ENCODE peak calls at places on chromosomes 6 and 20, in ten cellular contexts. One of them, this sample, is unnamed.

GRCh38 chr20:63967330-63968135 is 2.2 kb downstream of the ZNF512B start:
- DNase-seq in pancreas: no peak
- DNase-seq in occipital lobe: no peak
- DNase-seq in CD4-positive, alpha-beta T cell: no peak
- DNase-seq in AG08396: no peak
- DNase-seq in Right ventricle myocardium superior: peak
- DNase-seq in activated CD4-positive, alpha-beta T cell treated with anti-CD3 and anti-CD28 coated beads for 1 hour: no peak
- DNase-seq in iris pigment epithelial cell: no peak
- DNase-seq in stimulated activated CD4-positive, alpha-beta T cell treated with anti-CD3 and anti-CD28 coated beads, Interleukin-4, amount 100 ng/mL, for 48 hours: no peak
- DNase-seq in KBM-7: no peak
- DNase-seq in this sample: no peak

GRCh38 chr6:154653853-154654252 is 79.4 kb upstream of the SCAF8 start:
- DNase-seq in pancreas: no peak
- DNase-seq in occipital lobe: no peak
- DNase-seq in CD4-positive, alpha-beta T cell: no peak
- DNase-seq in AG08396: peak
- DNase-seq in Right ventricle myocardium superior: no peak
- DNase-seq in activated CD4-positive, alpha-beta T cell treated with anti-CD3 and anti-CD28 coated beads for 1 hour: no peak
- DNase-seq in iris pigment epithelial cell: peak
- DNase-seq in stimulated activated CD4-positive, alpha-beta T cell treated with anti-CD3 and anti-CD28 coated beads, Interleukin-4, amount 100 ng/mL, for 48 hours: no peak
- DNase-seq in KBM-7: no peak
- DNase-seq in this sample: no peak

GRCh38 chr6:39104528-39104927 is 10.5 kb downstream of the SAYSD1 start:
- DNase-seq in pancreas: no peak
- DNase-seq in occipital lobe: no peak
- DNase-seq in CD4-positive, alpha-beta T cell: no peak
- DNase-seq in AG08396: no peak
- DNase-seq in Right ventricle myocardium superior: no peak
- DNase-seq in activated CD4-positive, alpha-beta T cell treated with anti-CD3 and anti-CD28 coated beads for 1 hour: no peak
- DNase-seq in iris pigment epithelial cell: no peak
- DNase-seq in stimulated activated CD4-positive, alpha-beta T cell treated with anti-CD3 and anti-CD28 coated beads, Interleukin-4, amount 100 ng/mL, for 48 hours: no peak
- DNase-seq in KBM-7: no peak
- DNase-seq in this sample: no peak

GRCh38 chr6:154615483-154616025 is 105.1 kb upstream of the CNKSR3 start:
- DNase-seq in pancreas: peak
- DNase-seq in occipital lobe: peak
- DNase-seq in CD4-positive, alpha-beta T cell: no peak
- DNase-seq in AG08396: peak
- DNase-seq in Right ventricle myocardium superior: peak
- DNase-seq in activated CD4-positive, alpha-beta T cell treated with anti-CD3 and anti-CD28 coated beads for 1 hour: no peak
- DNase-seq in iris pigment epithelial cell: peak
- DNase-seq in stimulated activated CD4-positive, alpha-beta T cell treated with anti-CD3 and anti-CD28 coated beads, Interleukin-4, amount 100 ng/mL, for 48 hours: no peak
- DNase-seq in KBM-7: peak
- DNase-seq in this sample: peak

GRCh38 chr20:5531318-5532081 is 214.7 kb upstream of the PROKR2 start:
- DNase-seq in pancreas: no peak
- DNase-seq in occipital lobe: no peak
- DNase-seq in CD4-positive, alpha-beta T cell: no peak
- DNase-seq in AG08396: no peak
- DNase-seq in Right ventricle myocardium superior: no peak
- DNase-seq in activated CD4-positive, alpha-beta T cell treated with anti-CD3 and anti-CD28 coated beads for 1 hour: no peak
- DNase-seq in iris pigment epithelial cell: peak
- DNase-seq in stimulated activated CD4-positive, alpha-beta T cell treated with anti-CD3 and anti-CD28 coated beads, Interleukin-4, amount 100 ng/mL, for 48 hours: no peak
- DNase-seq in KBM-7: peak
- DNase-seq in this sample: no peak

GRCh38 chr6:86629123-86629522 is 308.2 kb upstream of the HTR1E start:
- DNase-seq in pancreas: no peak
- DNase-seq in occipital lobe: no peak
- DNase-seq in CD4-positive, alpha-beta T cell: no peak
- DNase-seq in AG08396: no peak
- DNase-seq in Right ventricle myocardium superior: no peak
- DNase-seq in activated CD4-positive, alpha-beta T cell treated with anti-CD3 and anti-CD28 coated beads for 1 hour: no peak
- DNase-seq in iris pigment epithelial cell: no peak
- DNase-seq in stimulated activated CD4-positive, alpha-beta T cell treated with anti-CD3 and anti-CD28 coated beads, Interleukin-4, amount 100 ng/mL, for 48 hours: no peak
- DNase-seq in KBM-7: no peak
- DNase-seq in this sample: no peak

GRCh38 chr6:35774116-35774794 is 2.1 kb upstream of the CLPSL2 start:
- DNase-seq in pancreas: no peak
- DNase-seq in occipital lobe: no peak
- DNase-seq in CD4-positive, alpha-beta T cell: no peak
- DNase-seq in AG08396: no peak
- DNase-seq in Right ventricle myocardium superior: no peak
- DNase-seq in activated CD4-positive, alpha-beta T cell treated with anti-CD3 and anti-CD28 coated beads for 1 hour: no peak
- DNase-seq in iris pigment epithelial cell: no peak
- DNase-seq in stimulated activated CD4-positive, alpha-beta T cell treated with anti-CD3 and anti-CD28 coated beads, Interleukin-4, amount 100 ng/mL, for 48 hours: no peak
- DNase-seq in KBM-7: no peak
- DNase-seq in this sample: no peak

GRCh38 chr6:113564401-113565161 is 292.6 kb upstream of the MARCKS start:
- DNase-seq in pancreas: peak
- DNase-seq in occipital lobe: peak
- DNase-seq in CD4-positive, alpha-beta T cell: no peak
- DNase-seq in AG08396: peak
- DNase-seq in Right ventricle myocardium superior: peak
- DNase-seq in activated CD4-positive, alpha-beta T cell treated with anti-CD3 and anti-CD28 coated beads for 1 hour: no peak
- DNase-seq in iris pigment epithelial cell: peak
- DNase-seq in stimulated activated CD4-positive, alpha-beta T cell treated with anti-CD3 and anti-CD28 coated beads, Interleukin-4, amount 100 ng/mL, for 48 hours: no peak
- DNase-seq in KBM-7: no peak
- DNase-seq in this sample: peak

GRCh38 chr6:74356385-74356784 is 660.4 kb downstream of the CD109 start:
- DNase-seq in pancreas: no peak
- DNase-seq in occipital lobe: no peak
- DNase-seq in CD4-positive, alpha-beta T cell: no peak
- DNase-seq in AG08396: no peak
- DNase-seq in Right ventricle myocardium superior: no peak
- DNase-seq in activated CD4-positive, alpha-beta T cell treated with anti-CD3 and anti-CD28 coated beads for 1 hour: no peak
- DNase-seq in iris pigment epithelial cell: peak
- DNase-seq in stimulated activated CD4-positive, alpha-beta T cell treated with anti-CD3 and anti-CD28 coated beads, Interleukin-4, amount 100 ng/mL, for 48 hours: no peak
- DNase-seq in KBM-7: no peak
- DNase-seq in this sample: no peak

GRCh38 chr6:28089054-28089453 is 8.7 kb downstream of the ZNF165 start:
- DNase-seq in pancreas: no peak
- DNase-seq in occipital lobe: no peak
- DNase-seq in CD4-positive, alpha-beta T cell: no peak
- DNase-seq in AG08396: no peak
- DNase-seq in Right ventricle myocardium superior: no peak
- DNase-seq in activated CD4-positive, alpha-beta T cell treated with anti-CD3 and anti-CD28 coated beads for 1 hour: no peak
- DNase-seq in iris pigment epithelial cell: no peak
- DNase-seq in stimulated activated CD4-positive, alpha-beta T cell treated with anti-CD3 and anti-CD28 coated beads, Interleukin-4, amount 100 ng/mL, for 48 hours: no peak
- DNase-seq in KBM-7: no peak
- DNase-seq in this sample: no peak

GRCh38 chr20:38878798-38879197 is 47.4 kb upstream of the FAM83D start:
- DNase-seq in pancreas: no peak
- DNase-seq in occipital lobe: no peak
- DNase-seq in CD4-positive, alpha-beta T cell: no peak
- DNase-seq in AG08396: peak
- DNase-seq in Right ventricle myocardium superior: no peak
- DNase-seq in activated CD4-positive, alpha-beta T cell treated with anti-CD3 and anti-CD28 coated beads for 1 hour: no peak
- DNase-seq in iris pigment epithelial cell: peak
- DNase-seq in stimulated activated CD4-positive, alpha-beta T cell treated with anti-CD3 and anti-CD28 coated beads, Interleukin-4, amount 100 ng/mL, for 48 hours: no peak
- DNase-seq in KBM-7: peak
- DNase-seq in this sample: no peak

GRCh38 chr6:6285679-6286078 is 34.8 kb downstream of the F13A1 start:
- DNase-seq in pancreas: no peak
- DNase-seq in occipital lobe: no peak
- DNase-seq in CD4-positive, alpha-beta T cell: no peak
- DNase-seq in AG08396: no peak
- DNase-seq in Right ventricle myocardium superior: no peak
- DNase-seq in activated CD4-positive, alpha-beta T cell treated with anti-CD3 and anti-CD28 coated beads for 1 hour: no peak
- DNase-seq in iris pigment epithelial cell: no peak
- DNase-seq in stimulated activated CD4-positive, alpha-beta T cell treated with anti-CD3 and anti-CD28 coated beads, Interleukin-4, amount 100 ng/mL, for 48 hours: no peak
- DNase-seq in KBM-7: no peak
- DNase-seq in this sample: no peak

GRCh38 chr6:125074120-125074519 is 79.5 kb upstream of the TPD52L1 start:
- DNase-seq in pancreas: no peak
- DNase-seq in occipital lobe: no peak
- DNase-seq in CD4-positive, alpha-beta T cell: no peak
- DNase-seq in AG08396: no peak
- DNase-seq in Right ventricle myocardium superior: no peak
- DNase-seq in activated CD4-positive, alpha-beta T cell treated with anti-CD3 and anti-CD28 coated beads for 1 hour: no peak
- DNase-seq in iris pigment epithelial cell: no peak
- DNase-seq in stimulated activated CD4-positive, alpha-beta T cell treated with anti-CD3 and anti-CD28 coated beads, Interleukin-4, amount 100 ng/mL, for 48 hours: no peak
- DNase-seq in KBM-7: no peak
- DNase-seq in this sample: no peak

GRCh38 chr20:48795732-48796131 is 32.1 kb downstream of the PREX1 start:
- DNase-seq in pancreas: no peak
- DNase-seq in occipital lobe: no peak
- DNase-seq in CD4-positive, alpha-beta T cell: no peak
- DNase-seq in AG08396: no peak
- DNase-seq in Right ventricle myocardium superior: no peak
- DNase-seq in activated CD4-positive, alpha-beta T cell treated with anti-CD3 and anti-CD28 coated beads for 1 hour: no peak
- DNase-seq in iris pigment epithelial cell: no peak
- DNase-seq in stimulated activated CD4-positive, alpha-beta T cell treated with anti-CD3 and anti-CD28 coated beads, Interleukin-4, amount 100 ng/mL, for 48 hours: no peak
- DNase-seq in KBM-7: no peak
- DNase-seq in this sample: no peak

GRCh38 chr6:30670760-30671527 is 1.9 kb downstream of the DHX16 start:
- DNase-seq in pancreas: no peak
- DNase-seq in occipital lobe: no peak
- DNase-seq in CD4-positive, alpha-beta T cell: no peak
- DNase-seq in AG08396: no peak
- DNase-seq in Right ventricle myocardium superior: no peak
- DNase-seq in activated CD4-positive, alpha-beta T cell treated with anti-CD3 and anti-CD28 coated beads for 1 hour: no peak
- DNase-seq in iris pigment epithelial cell: no peak
- DNase-seq in stimulated activated CD4-positive, alpha-beta T cell treated with anti-CD3 and anti-CD28 coated beads, Interleukin-4, amount 100 ng/mL, for 48 hours: no peak
- DNase-seq in KBM-7: no peak
- DNase-seq in this sample: no peak

GRCh38 chr6:51930602-51931001 is 156.8 kb downstream of the PKHD1 start:
- DNase-seq in pancreas: no peak
- DNase-seq in occipital lobe: no peak
- DNase-seq in CD4-positive, alpha-beta T cell: no peak
- DNase-seq in AG08396: no peak
- DNase-seq in Right ventricle myocardium superior: no peak
- DNase-seq in activated CD4-positive, alpha-beta T cell treated with anti-CD3 and anti-CD28 coated beads for 1 hour: no peak
- DNase-seq in iris pigment epithelial cell: no peak
- DNase-seq in stimulated activated CD4-positive, alpha-beta T cell treated with anti-CD3 and anti-CD28 coated beads, Interleukin-4, amount 100 ng/mL, for 48 hours: no peak
- DNase-seq in KBM-7: no peak
- DNase-seq in this sample: no peak

GRCh38 chr6:28868873-28869272 is 54.9 kb downstream of the TRIM27 start:
- DNase-seq in pancreas: no peak
- DNase-seq in occipital lobe: no peak
- DNase-seq in CD4-positive, alpha-beta T cell: no peak
- DNase-seq in AG08396: no peak
- DNase-seq in Right ventricle myocardium superior: no peak
- DNase-seq in activated CD4-positive, alpha-beta T cell treated with anti-CD3 and anti-CD28 coated beads for 1 hour: no peak
- DNase-seq in iris pigment epithelial cell: no peak
- DNase-seq in stimulated activated CD4-positive, alpha-beta T cell treated with anti-CD3 and anti-CD28 coated beads, Interleukin-4, amount 100 ng/mL, for 48 hours: no peak
- DNase-seq in KBM-7: no peak
- DNase-seq in this sample: no peak

GRCh38 chr6:160038479-160038878 is 69.6 kb downstream of the IGF2R start:
- DNase-seq in pancreas: no peak
- DNase-seq in occipital lobe: no peak
- DNase-seq in CD4-positive, alpha-beta T cell: no peak
- DNase-seq in AG08396: no peak
- DNase-seq in Right ventricle myocardium superior: no peak
- DNase-seq in activated CD4-positive, alpha-beta T cell treated with anti-CD3 and anti-CD28 coated beads for 1 hour: no peak
- DNase-seq in iris pigment epithelial cell: no peak
- DNase-seq in stimulated activated CD4-positive, alpha-beta T cell treated with anti-CD3 and anti-CD28 coated beads, Interleukin-4, amount 100 ng/mL, for 48 hours: no peak
- DNase-seq in KBM-7: no peak
- DNase-seq in this sample: no peak

GRCh38 chr6:1107578-1107977 is 204.3 kb upstream of the FOXQ1 start:
- DNase-seq in pancreas: no peak
- DNase-seq in occipital lobe: no peak
- DNase-seq in CD4-positive, alpha-beta T cell: no peak
- DNase-seq in AG08396: no peak
- DNase-seq in Right ventricle myocardium superior: no peak
- DNase-seq in activated CD4-positive, alpha-beta T cell treated with anti-CD3 and anti-CD28 coated beads for 1 hour: no peak
- DNase-seq in iris pigment epithelial cell: no peak
- DNase-seq in stimulated activated CD4-positive, alpha-beta T cell treated with anti-CD3 and anti-CD28 coated beads, Interleukin-4, amount 100 ng/mL, for 48 hours: no peak
- DNase-seq in KBM-7: no peak
- DNase-seq in this sample: no peak

GRCh38 chr6:131997450-131998153 is 46.4 kb upstream of the CCN2 start:
- DNase-seq in pancreas: no peak
- DNase-seq in occipital lobe: no peak
- DNase-seq in CD4-positive, alpha-beta T cell: no peak
- DNase-seq in AG08396: no peak
- DNase-seq in Right ventricle myocardium superior: no peak
- DNase-seq in activated CD4-positive, alpha-beta T cell treated with anti-CD3 and anti-CD28 coated beads for 1 hour: no peak
- DNase-seq in iris pigment epithelial cell: peak
- DNase-seq in stimulated activated CD4-positive, alpha-beta T cell treated with anti-CD3 and anti-CD28 coated beads, Interleukin-4, amount 100 ng/mL, for 48 hours: no peak
- DNase-seq in KBM-7: no peak
- DNase-seq in this sample: no peak

GRCh38 chr6:132788658-132789397 is 9.6 kb downstream of the SLC18B1 start:
- DNase-seq in pancreas: no peak
- DNase-seq in occipital lobe: no peak
- DNase-seq in CD4-positive, alpha-beta T cell: no peak
- DNase-seq in AG08396: no peak
- DNase-seq in Right ventricle myocardium superior: no peak
- DNase-seq in activated CD4-positive, alpha-beta T cell treated with anti-CD3 and anti-CD28 coated beads for 1 hour: no peak
- DNase-seq in iris pigment epithelial cell: no peak
- DNase-seq in stimulated activated CD4-positive, alpha-beta T cell treated with anti-CD3 and anti-CD28 coated beads, Interleukin-4, amount 100 ng/mL, for 48 hours: no peak
- DNase-seq in KBM-7: no peak
- DNase-seq in this sample: no peak

GRCh38 chr6:161085246-161085645 is 93.7 kb downstream of the MAP3K4 start:
- DNase-seq in pancreas: no peak
- DNase-seq in occipital lobe: no peak
- DNase-seq in CD4-positive, alpha-beta T cell: no peak
- DNase-seq in AG08396: no peak
- DNase-seq in Right ventricle myocardium superior: no peak
- DNase-seq in activated CD4-positive, alpha-beta T cell treated with anti-CD3 and anti-CD28 coated beads for 1 hour: no peak
- DNase-seq in iris pigment epithelial cell: peak
- DNase-seq in stimulated activated CD4-positive, alpha-beta T cell treated with anti-CD3 and anti-CD28 coated beads, Interleukin-4, amount 100 ng/mL, for 48 hours: no peak
- DNase-seq in KBM-7: no peak
- DNase-seq in this sample: no peak

GRCh38 chr20:31861346-31862156 is 8.8 kb downstream of the DUSP15 start:
- DNase-seq in pancreas: peak
- DNase-seq in occipital lobe: no peak
- DNase-seq in CD4-positive, alpha-beta T cell: peak
- DNase-seq in AG08396: peak
- DNase-seq in Right ventricle myocardium superior: peak
- DNase-seq in activated CD4-positive, alpha-beta T cell treated with anti-CD3 and anti-CD28 coated beads for 1 hour: peak
- DNase-seq in iris pigment epithelial cell: peak
- DNase-seq in stimulated activated CD4-positive, alpha-beta T cell treated with anti-CD3 and anti-CD28 coated beads, Interleukin-4, amount 100 ng/mL, for 48 hours: peak
- DNase-seq in KBM-7: peak
- DNase-seq in this sample: no peak

GRCh38 chr6:44275749-44276648 is 5.7 kb downstream of the TMEM151B start:
- DNase-seq in pancreas: no peak
- DNase-seq in occipital lobe: no peak
- DNase-seq in CD4-positive, alpha-beta T cell: no peak
- DNase-seq in AG08396: peak
- DNase-seq in Right ventricle myocardium superior: no peak
- DNase-seq in activated CD4-positive, alpha-beta T cell treated with anti-CD3 and anti-CD28 coated beads for 1 hour: no peak
- DNase-seq in iris pigment epithelial cell: no peak
- DNase-seq in stimulated activated CD4-positive, alpha-beta T cell treated with anti-CD3 and anti-CD28 coated beads, Interleukin-4, amount 100 ng/mL, for 48 hours: no peak
- DNase-seq in KBM-7: no peak
- DNase-seq in this sample: no peak

GRCh38 chr20:15836634-15837033 is 736.6 kb downstream of the KIF16B start:
- DNase-seq in pancreas: no peak
- DNase-seq in occipital lobe: no peak
- DNase-seq in CD4-positive, alpha-beta T cell: no peak
- DNase-seq in AG08396: no peak
- DNase-seq in Right ventricle myocardium superior: no peak
- DNase-seq in activated CD4-positive, alpha-beta T cell treated with anti-CD3 and anti-CD28 coated beads for 1 hour: no peak
- DNase-seq in iris pigment epithelial cell: no peak
- DNase-seq in stimulated activated CD4-positive, alpha-beta T cell treated with anti-CD3 and anti-CD28 coated beads, Interleukin-4, amount 100 ng/mL, for 48 hours: no peak
- DNase-seq in KBM-7: no peak
- DNase-seq in this sample: no peak

GRCh38 chr20:50048420-50049166 is 64.4 kb downstream of the UBE2V1 start:
- DNase-seq in pancreas: no peak
- DNase-seq in occipital lobe: no peak
- DNase-seq in CD4-positive, alpha-beta T cell: no peak
- DNase-seq in AG08396: peak
- DNase-seq in Right ventricle myocardium superior: peak
- DNase-seq in activated CD4-positive, alpha-beta T cell treated with anti-CD3 and anti-CD28 coated beads for 1 hour: no peak
- DNase-seq in iris pigment epithelial cell: no peak
- DNase-seq in stimulated activated CD4-positive, alpha-beta T cell treated with anti-CD3 and anti-CD28 coated beads, Interleukin-4, amount 100 ng/mL, for 48 hours: no peak
- DNase-seq in KBM-7: no peak
- DNase-seq in this sample: no peak

GRCh38 chr20:30912006-30912660 is 345.3 kb upstream of the DEFB115 start:
- DNase-seq in pancreas: no peak
- DNase-seq in occipital lobe: no peak
- DNase-seq in CD4-positive, alpha-beta T cell: no peak
- DNase-seq in AG08396: no peak
- DNase-seq in Right ventricle myocardium superior: no peak
- DNase-seq in activated CD4-positive, alpha-beta T cell treated with anti-CD3 and anti-CD28 coated beads for 1 hour: no peak
- DNase-seq in iris pigment epithelial cell: no peak
- DNase-seq in stimulated activated CD4-positive, alpha-beta T cell treated with anti-CD3 and anti-CD28 coated beads, Interleukin-4, amount 100 ng/mL, for 48 hours: no peak
- DNase-seq in KBM-7: no peak
- DNase-seq in this sample: no peak

GRCh38 chr6:9527679-9528286 is 887.1 kb downstream of the TFAP2A start:
- DNase-seq in pancreas: no peak
- DNase-seq in occipital lobe: no peak
- DNase-seq in CD4-positive, alpha-beta T cell: no peak
- DNase-seq in AG08396: no peak
- DNase-seq in Right ventricle myocardium superior: no peak
- DNase-seq in activated CD4-positive, alpha-beta T cell treated with anti-CD3 and anti-CD28 coated beads for 1 hour: no peak
- DNase-seq in iris pigment epithelial cell: peak
- DNase-seq in stimulated activated CD4-positive, alpha-beta T cell treated with anti-CD3 and anti-CD28 coated beads, Interleukin-4, amount 100 ng/mL, for 48 hours: no peak
- DNase-seq in KBM-7: peak
- DNase-seq in this sample: no peak